ENCODE peak calls at places on chromosome 9, in six cellular contexts. K, F, X, O, H and I are unnamed samples.

GRCh38 chr9:99966720-99967119 is 60.3 kb downstream of the STX17 start:
- DNase-seq in O (peak; percentile 95), K (peak; percentile 53), X (no peak), H (peak; percentile 22), F (peak; percentile 55), I (peak; percentile 84)

GRCh38 chr9:132069046-132069898 is 10.4 kb downstream of the MED27 start:
- DNase-seq in O (no peak), X (no peak), H (peak; percentile 35), F (peak; percentile 62), K (no peak), I (peak; percentile 51)

GRCh38 chr9:79403495-79403894 is 168.3 kb upstream of the TLE4 start:
- DNase-seq in F (no peak), K (no peak), O (no peak), X (no peak), H (no peak), I (no peak)

GRCh38 chr9:109771084-109771483 is 8.9 kb upstream of the PALM2AKAP2 start:
- DNase-seq in K (no peak), O (peak; percentile 97), H (peak; percentile 65), F (peak; percentile 59), X (no peak), I (peak; percentile 56)

GRCh38 chr9:11312976-11313375 is 700.2 kb upstream of the PTPRD start:
- DNase-seq in F (peak; percentile 71), K (no peak), H (peak; percentile 0), X (no peak), O (no peak), I (peak; percentile 2)

GRCh38 chr9:87490225-87490624 is 7.4 kb upstream of the DAPK1 start:
- DNase-seq in X (no peak), O (no peak), F (no peak), H (no peak), K (no peak), I (no peak)

GRCh38 chr9:80467632-80468031 is 895.9 kb downstream of the TLE4 start:
- DNase-seq in F (peak; percentile 15), K (no peak), O (no peak), H (peak; percentile 4), X (no peak), I (peak; percentile 85)

GRCh38 chr9:138066049-138066448 is 188.5 kb downstream of the CACNA1B start:
- DNase-seq in X (no peak), H (no peak), F (no peak), K (peak; percentile 37), O (peak; percentile 46), I (no peak)

GRCh38 chr9:37243588-37244345 is 123.4 kb downstream of the ZCCHC7 start:
- DNase-seq in O (no peak), F (no peak), K (no peak), X (no peak), H (no peak), I (no peak)

GRCh38 chr9:69443178-69443577 is 118.2 kb downstream of the ENTREP1 start:
- DNase-seq in X (no peak), K (no peak), O (no peak), H (no peak), F (no peak), I (peak; percentile 71)

GRCh38 chr9:125544988-125545651 is 161.9 kb downstream of the MAPKAP1 start:
- DNase-seq in X (no peak), K (no peak), H (peak; percentile 72), F (peak; percentile 79), O (no peak), I (no peak)

GRCh38 chr9:134683714-134684374 is 42.2 kb downstream of the COL5A1 start:
- DNase-seq in K (no peak), H (no peak), X (no peak), O (no peak), F (no peak), I (no peak)

DNA sequence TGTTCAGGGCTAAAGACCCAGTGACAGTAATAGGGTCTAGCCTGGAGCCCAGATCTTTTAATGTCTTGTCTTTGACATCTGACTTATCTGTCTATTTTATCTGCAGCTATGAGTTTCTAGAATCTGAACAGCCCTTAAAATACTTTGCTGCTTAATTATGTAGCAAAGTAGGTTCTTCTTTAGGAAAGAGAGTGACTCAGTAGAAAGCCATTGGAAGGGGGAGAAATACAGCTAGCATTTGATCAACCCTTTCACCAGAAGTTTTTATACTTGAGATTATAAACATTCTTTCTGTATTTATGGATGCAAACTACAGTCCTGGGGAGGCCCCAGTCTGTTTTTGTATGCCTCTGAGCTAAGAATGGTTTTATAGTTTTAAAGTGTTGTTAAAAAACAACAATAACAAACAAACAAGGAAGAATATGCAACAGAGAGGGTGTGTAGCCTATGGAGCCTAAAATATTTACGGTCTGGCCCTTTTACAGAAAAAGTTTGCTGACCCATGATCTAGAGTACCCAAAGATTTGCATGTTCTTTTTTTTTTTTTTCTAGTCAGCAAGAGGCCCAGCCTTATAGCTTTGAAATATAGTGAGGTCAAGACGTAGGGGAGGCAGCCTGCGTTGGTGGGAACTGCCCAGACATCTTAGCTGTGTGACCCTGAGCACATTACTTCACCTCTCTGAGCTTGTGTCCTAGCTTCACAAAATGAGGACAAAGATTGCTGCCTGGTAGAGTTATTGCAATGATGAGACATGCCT is 9.7 kb downstream of the GSN start:
- DNase-seq in H (peak; percentile 35), F (peak; percentile 77), K (no peak), X (no peak), O (no peak), I (no peak)
- H3K4me3 ChIP-seq in H (peak overlapping the region; percentile 11), F (no peak overlapping the region), K (no peak overlapping the region), X (no peak overlapping the region), O (no peak overlapping the region), I (no peak overlapping the region)

DNA sequence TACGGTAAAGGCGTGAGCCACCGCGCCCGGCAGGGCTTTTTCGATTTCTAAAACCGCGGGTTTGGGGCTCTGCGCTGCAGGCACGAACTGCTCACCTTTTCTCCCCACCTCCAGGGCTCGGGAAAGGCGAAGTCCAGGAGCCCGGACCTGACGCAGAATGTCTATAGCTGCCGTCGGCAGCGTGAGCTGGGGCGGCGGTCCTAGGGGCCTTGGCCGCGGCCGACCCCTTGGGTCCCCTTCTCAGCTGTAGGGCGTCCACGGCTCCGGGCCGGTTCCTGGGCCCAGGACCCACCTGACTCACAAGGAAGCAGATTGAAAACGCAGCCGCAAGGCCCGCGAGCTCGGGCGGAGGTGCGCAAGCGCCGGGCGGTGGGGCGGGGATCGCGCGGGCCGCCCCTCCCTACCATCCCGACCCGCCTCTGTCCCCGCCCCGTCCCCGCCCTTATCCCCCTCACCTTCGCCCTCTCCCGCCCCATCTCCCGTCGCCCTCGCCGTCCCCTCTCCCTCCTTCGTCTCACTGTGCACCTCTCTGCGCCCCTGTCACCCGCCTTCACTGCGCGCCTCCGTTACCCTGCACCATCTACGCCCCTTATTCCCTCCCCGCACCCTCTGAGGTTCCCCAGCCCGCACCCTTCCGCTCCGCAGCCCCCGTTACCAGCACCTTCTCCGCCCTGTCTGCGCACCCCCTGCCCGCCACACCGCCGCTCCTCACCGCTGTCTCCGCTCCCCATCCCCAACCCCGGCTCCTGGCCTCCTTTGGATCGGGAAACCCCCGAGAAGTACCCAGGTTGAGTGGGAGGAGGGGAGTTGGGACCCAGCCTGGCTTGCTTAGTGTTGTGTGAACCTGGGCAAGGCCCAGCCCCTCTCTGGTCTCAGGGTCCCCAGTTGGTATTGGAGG is at the start of gene HDHD3:
- DNase-seq in X (peak; percentile 85), H (peak; percentile 72), O (peak; percentile 92), K (peak; percentile 87), F (peak; percentile 74), I (peak; percentile 86)
- H3K4me3 ChIP-seq in X (peak within 1 kb of the TSS; percentile 98), H (peak within 1 kb of the TSS; percentile 86), O (peak within 1 kb of the TSS; percentile 93), K (peak within 1 kb of the TSS; percentile 96), F (peak within 1 kb of the TSS; percentile 86), I (peak within 1 kb of the TSS; percentile 87)

GRCh38 chr9:114370251-114370984 is 17.4 kb downstream of the AKNA start:
- DNase-seq in O (peak; percentile 55), X (no peak), K (no peak), H (no peak), F (no peak), I (no peak)

GRCh38 chr9:114370985-114371335 is 16.8 kb downstream of the AKNA start:
- DNase-seq in F (no peak), H (no peak), O (no peak), K (no peak), X (no peak), I (no peak)

GRCh38 chr9:114372971-114373591 is 14.7 kb downstream of the AKNA start:
- DNase-seq in K (no peak), O (no peak), H (no peak), X (peak; percentile 57), F (no peak), I (no peak)

GRCh38 chr9:114371986-114372917 is 15.5 kb downstream of the AKNA start:
- DNase-seq in O (peak; percentile 65), F (no peak), X (no peak), K (no peak), H (peak; percentile 54), I (peak; percentile 47)

GRCh38 chr9:114371343-114371985 is 16.3 kb downstream of the AKNA start:
- DNase-seq in K (no peak), O (no peak), H (no peak), X (no peak), F (no peak), I (no peak)
- H3K4me3 ChIP-seq in K (no peak overlapping the region), O (no peak overlapping the region), H (no peak overlapping the region), X (no peak overlapping the region), F (no peak overlapping the region), I (no peak overlapping the region)

DNA sequence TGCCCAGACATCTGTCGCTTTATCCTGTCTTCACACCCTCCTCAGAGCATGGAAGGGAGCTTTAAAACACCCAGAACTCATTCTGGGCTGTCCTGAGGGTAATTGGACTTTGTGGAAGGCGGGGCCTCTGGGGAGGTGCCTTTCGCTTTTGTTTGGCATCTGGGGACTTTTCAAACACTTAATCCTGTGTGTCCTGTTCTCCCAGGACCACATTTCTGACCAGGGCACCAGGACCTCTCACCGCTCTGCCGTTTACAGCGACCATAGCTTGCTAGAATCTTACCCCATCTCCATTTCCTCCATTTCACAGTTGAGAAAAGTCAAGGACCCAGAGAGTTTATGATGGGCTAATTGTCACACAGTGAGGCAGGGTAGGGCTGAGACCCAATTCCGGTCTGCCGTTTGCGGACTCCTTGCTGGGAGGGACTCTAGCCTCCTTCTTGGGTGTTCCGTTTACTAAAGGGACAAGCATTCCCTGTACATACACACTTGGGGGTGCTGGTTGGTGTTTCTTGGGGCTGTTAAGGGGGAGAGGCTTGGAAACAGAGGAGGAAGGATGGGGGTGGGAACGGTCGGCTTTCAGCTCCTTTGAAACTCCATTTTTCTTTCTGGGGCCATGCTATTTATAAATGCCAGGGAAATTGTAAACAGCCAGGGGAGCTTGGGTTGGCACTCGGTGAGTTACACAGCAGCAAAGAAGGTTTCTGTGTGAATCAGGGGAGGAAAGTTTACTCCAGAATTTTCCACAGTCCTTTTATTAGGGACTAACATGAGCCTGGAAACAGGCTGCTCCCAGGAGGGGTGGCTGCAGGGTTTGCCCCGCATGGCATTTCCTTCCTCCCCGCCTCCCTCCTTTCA is 1.3 kb downstream of the GSN start:
- DNase-seq in O (peak; percentile 63), X (no peak), K (no peak), F (no peak), H (no peak), I (no peak)
- H3K4me3 ChIP-seq in O (no peak overlapping the region), X (peak overlapping the region; percentile 87), K (peak overlapping the region; percentile 73), F (peak overlapping the region; percentile 82), H (peak overlapping the region; percentile 83), I (peak overlapping the region; percentile 90)

GRCh38 chr9:21967169-21967568 is 27.0 kb downstream of the CDKN2A start:
- DNase-seq in X (no peak), H (no peak), K (no peak), O (peak; percentile 51), F (no peak), I (no peak)

GRCh38 chr9:21970001-21970799 is 24.0 kb downstream of the CDKN2A start:
- DNase-seq in F (no peak), K (no peak), H (no peak), X (no peak), O (peak; percentile 44), I (no peak)

GRCh38 chr9:21969011-21969935 is 24.9 kb downstream of the CDKN2A start:
- DNase-seq in X (no peak), H (no peak), O (peak; percentile 87), F (peak; percentile 74), K (no peak), I (no peak)

GRCh38 chr9:21967707-21968106 is 26.5 kb downstream of the CDKN2A start:
- DNase-seq in F (no peak), K (no peak), H (no peak), O (peak; percentile 22), X (no peak), I (no peak)

GRCh38 chr9:21968331-21969010 is 25.7 kb downstream of the CDKN2A start:
- DNase-seq in H (no peak), O (peak; percentile 63), X (no peak), K (no peak), F (no peak), I (peak; percentile 45)
- H3K4me3 ChIP-seq in H (no peak overlapping the region), O (no peak overlapping the region), X (no peak overlapping the region), K (no peak overlapping the region), F (peak overlapping the region; percentile 39), I (no peak overlapping the region)